ENCODE peak calls at places on chromosomes 16 and 17, in four cellular contexts. W is MM.1S, L is lower lobe of right lung, V is mucosa of descending colon. D is an unnamed sample.

GRCh38 chr16:54370653-54371052 is 84.1 kb upstream of the IRX3 start:
- DNase-seq in W (no peak), L (peak), V (no peak), D (no peak)

GRCh38 chr17:70774339-70775110 is 605.2 kb downstream of the KCNJ2 start:
- DNase-seq in W (no peak), L (no peak), V (no peak), D (no peak)

GRCh38 chr17:70336411-70336810 is 167.1 kb downstream of the KCNJ2 start:
- DNase-seq in W (no peak), L (no peak), V (no peak), D (no peak)

GRCh38 chr17:82892869-82893565 is 53.2 kb upstream of the ZNF750 start:
- DNase-seq in W (no peak), L (peak), V (peak), D (peak)

GRCh38 chr17:57809879-57810278 is 40.0 kb downstream of the MRPS23 start:
- DNase-seq in W (no peak), L (no peak), V (no peak), D (no peak)

GRCh38 chr17:28313841-28314240 is 5.2 kb upstream of the TMEM97 start:
- DNase-seq in W (no peak), L (no peak), V (no peak), D (no peak)

GRCh38 chr16:1991588-1992474 is 2.1 kb downstream of the SYNGR3 start:
- DNase-seq in W (peak), L (peak), V (peak), D (peak)

GRCh38 chr16:59432934-59433333 is 698.8 kb upstream of the GOT2 start:
- DNase-seq in W (no peak), L (no peak), V (no peak), D (no peak)

GRCh38 chr17:79601604-79602420 is 9.0 kb downstream of the RBFOX3 start:
- DNase-seq in W (no peak), L (no peak), V (no peak), D (no peak)

GRCh38 chr17:81961087-81961514 is at the start of gene NOTUM:
- DNase-seq in W (no peak), L (no peak), V (no peak), D (no peak)

GRCh38 chr16:84484579-84485254 is 19.7 kb downstream of the MEAK7 start:
- DNase-seq in W (peak), L (no peak), V (peak), D (no peak)

GRCh38 chr17:28657756-28658155 is 4.0 kb downstream of the SDF2 start:
- DNase-seq in W (no peak), L (no peak), V (no peak), D (no peak)

GRCh38 chr17:2844386-2844785 is 48.1 kb downstream of the RAP1GAP2 start:
- DNase-seq in W (no peak), L (no peak), V (no peak), D (no peak)

GRCh38 chr16:83957296-83957855 is 4.3 kb downstream of the OSGIN1 start:
- DNase-seq in W (no peak), L (no peak), V (no peak), D (no peak)

GRCh38 chr17:77580956-77581355 is 377.5 kb upstream of the TNRC6C start:
- DNase-seq in W (no peak), L (peak), V (no peak), D (no peak)

GRCh38 chr16:52466998-52467397 is 79.9 kb downstream of the TOX3 start:
- DNase-seq in W (no peak), L (no peak), V (no peak), D (no peak)

GRCh38 chr17:4974064-4974670 is 6.5 kb upstream of the SPAG7 start:
- DNase-seq in W (no peak), L (no peak), V (no peak), D (no peak)

GRCh38 chr17:79073016-79073705 is 1.5 kb upstream of the ENGASE start:
- DNase-seq in W (no peak), L (peak), V (no peak), D (no peak)

GRCh38 chr16:11004957-11005610 is 60.7 kb downstream of the CLEC16A start:
- DNase-seq in W (no peak), L (no peak), V (no peak), D (no peak)

GRCh38 chr17:7853693-7854043 is 1.2 kb upstream of the TMEM88 start:
- DNase-seq in W (no peak), L (peak), V (peak), D (no peak)

GRCh38 chr16:86063696-86064405 is 164.9 kb downstream of the IRF8 start:
- DNase-seq in W (no peak), L (no peak), V (no peak), D (no peak)

GRCh38 chr16:3112058-3112880 is at the start of gene ZNF205:
- DNase-seq in W (no peak), L (peak), V (peak), D (no peak)

GRCh38 chr16:79175286-79176057 is 425.1 kb downstream of the MAF start:
- DNase-seq in W (no peak), L (no peak), V (no peak), D (no peak)

GRCh38 chr16:70685938-70686375 is at the start of gene MTSS2:
- DNase-seq in W (peak), L (peak), V (peak), D (no peak)
- H3K4me3 ChIP-seq in W (peak), L (peak), V (peak), D (peak)

DNA sequence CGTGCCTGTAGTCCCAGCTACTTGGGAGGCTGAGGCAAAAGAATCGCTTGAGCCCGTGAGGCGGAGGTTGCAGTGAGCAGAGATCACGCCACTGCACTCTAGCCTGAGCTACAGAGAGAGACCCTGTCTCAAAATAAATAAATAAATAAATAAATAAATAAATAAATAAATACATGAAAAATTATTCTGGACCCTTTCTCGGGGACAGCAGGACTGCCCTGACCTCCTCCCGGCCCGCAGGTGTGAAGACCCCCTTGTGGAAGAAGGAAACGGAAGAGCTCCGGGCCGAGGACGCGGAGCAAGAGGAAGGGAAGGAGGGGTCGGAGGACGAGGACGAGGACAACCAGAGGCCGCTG is 3.1 kb downstream of the C17orf50 start:
- DNase-seq in W (no peak), L (no peak), V (no peak), D (no peak)
- H3K4me3 ChIP-seq in W (peak), L (peak), V (no peak), D (peak)

DNA sequence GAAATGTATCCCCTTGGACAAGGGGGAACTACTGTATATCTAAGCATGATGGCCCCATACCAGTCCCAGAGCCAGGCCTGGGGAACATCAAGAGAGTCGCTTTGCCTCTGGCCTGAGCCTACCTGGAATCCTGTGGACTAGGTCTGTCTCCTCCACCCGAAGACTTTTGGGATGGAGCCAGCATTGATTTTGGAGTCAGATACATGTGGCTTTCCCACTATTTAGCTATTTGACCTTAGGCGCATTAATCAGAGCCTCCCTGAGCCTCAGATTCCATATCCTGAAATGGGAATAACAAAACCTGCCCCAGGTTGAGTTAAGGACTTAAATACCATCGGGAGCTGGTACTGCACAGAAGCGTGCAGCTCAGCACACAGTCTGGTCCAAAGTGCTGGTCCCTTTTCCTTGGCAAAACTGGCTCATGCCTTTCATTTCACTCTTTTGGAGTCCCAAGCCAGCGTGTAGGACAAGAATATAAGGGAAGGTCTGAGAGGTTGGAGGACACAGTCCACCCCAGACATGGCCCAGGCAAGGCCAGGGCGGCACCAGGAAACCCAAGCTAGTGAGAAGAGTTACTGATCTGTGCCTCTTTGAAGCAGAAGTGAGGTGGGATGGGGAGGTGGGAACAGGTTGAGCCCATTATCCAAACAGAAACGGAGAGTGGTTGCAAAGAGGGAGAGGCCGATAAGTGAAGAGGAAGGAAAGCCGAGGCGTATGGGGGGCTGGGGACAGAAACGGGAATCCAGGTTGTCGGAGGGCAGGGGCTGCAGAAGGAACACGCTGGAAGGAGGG is 993 bp downstream of the FA2H start:
- DNase-seq in W (no peak), L (no peak), V (peak), D (no peak)
- H3K4me3 ChIP-seq in W (peak), L (peak), V (peak), D (no peak)

DNA sequence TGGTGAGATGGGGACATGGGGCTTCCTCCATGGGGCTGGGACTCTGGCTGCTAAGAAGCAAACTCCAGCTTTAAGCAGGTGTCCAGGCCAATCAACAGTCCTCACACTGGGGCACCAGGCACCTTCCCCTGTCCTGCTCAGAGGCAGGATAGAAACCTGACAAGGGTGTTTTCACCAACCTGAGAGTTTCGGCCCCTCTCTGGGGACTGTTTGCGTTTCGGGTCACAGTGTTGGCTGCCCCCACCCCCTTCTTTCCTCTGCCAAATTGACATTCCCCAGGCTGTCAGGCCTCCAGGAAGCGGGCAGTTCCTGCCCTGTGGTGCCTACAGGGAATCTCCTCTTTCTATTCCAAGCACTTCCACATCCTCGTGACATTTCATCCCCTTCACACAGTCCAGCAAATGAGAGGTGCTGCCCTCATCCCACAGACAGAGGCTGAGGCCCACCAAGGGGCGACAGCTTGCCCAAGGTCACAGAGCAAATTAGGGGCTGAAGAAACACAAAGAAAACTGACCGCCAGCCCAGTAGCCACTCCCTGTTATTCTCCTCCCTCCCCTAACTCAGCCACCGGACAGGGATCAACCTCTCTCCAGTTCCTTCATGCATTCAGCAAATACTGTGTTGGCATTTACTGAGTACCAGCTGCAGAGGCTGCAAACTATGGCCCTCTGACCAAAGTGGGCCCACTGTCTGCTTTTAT is 38.0 kb downstream of the MMP15 start:
- DNase-seq in W (peak), L (no peak), V (no peak), D (no peak)
- H3K4me3 ChIP-seq in W (no peak), L (no peak), V (no peak), D (no peak)

DNA sequence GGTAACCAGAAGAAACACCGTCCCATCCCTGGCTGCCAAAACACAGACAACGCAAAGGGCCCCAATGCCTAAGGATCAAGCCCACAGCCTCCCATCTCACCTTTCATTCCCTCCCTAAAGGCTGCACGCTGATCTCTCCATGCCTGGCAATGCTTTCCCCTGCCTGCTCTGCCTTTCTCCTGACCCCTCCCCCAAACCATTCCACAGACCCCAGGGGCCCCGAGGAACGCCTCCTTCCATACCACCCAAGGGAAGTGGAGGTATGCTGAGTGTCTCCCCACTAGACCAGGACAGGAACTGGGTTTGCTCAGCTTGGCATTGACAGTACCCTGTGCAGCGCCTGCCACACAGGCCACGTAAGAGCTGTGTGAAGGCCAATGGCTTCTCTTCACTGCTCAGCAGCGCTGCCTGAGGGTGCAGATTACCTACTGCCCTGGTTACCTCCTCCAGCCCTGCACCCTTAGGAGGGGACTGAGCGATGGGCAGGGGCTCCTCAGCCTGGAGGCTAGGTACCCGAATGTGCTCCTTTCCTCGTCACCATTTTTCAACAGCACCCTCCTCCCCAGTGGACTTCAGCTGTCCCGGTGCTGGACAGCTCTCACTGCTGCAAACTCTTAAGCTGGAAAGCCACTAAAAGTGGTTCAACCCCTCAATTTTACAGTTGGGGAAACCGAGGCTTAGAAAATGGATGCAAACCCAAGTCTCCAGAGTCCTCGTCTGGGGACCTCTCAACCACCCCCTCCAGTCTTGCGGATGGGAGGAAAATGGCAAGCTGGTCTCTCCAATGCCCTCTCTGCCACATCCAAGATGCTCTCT is 45.0 kb downstream of the SRCIN1 start:
- DNase-seq in W (no peak), L (no peak), V (no peak), D (no peak)
- H3K4me3 ChIP-seq in W (no peak), L (no peak), V (no peak), D (no peak)

GRCh38 chr17:38464251-38464722 is 36.0 kb downstream of the ARHGAP23 start:
- DNase-seq in W (no peak), L (no peak), V (no peak), D (no peak)
- H3K4me3 ChIP-seq in W (no peak), L (peak), V (no peak), D (no peak)

GRCh38 chr16:58042886-58043515 is 17.4 kb downstream of the MMP15 start:
- DNase-seq in W (no peak), L (no peak), V (no peak), D (no peak)
- H3K4me3 ChIP-seq in W (no peak), L (no peak), V (no peak), D (no peak)